ENCODE peak calls at places on chromosomes 6 and 20, in four cellular contexts. O is GM12878, B is HepG2, S is H1. J is an unnamed sample.

GRCh38 chr6:144809120-144809519 is 524.0 kb downstream of the UTRN start:
- DNase-seq in O (no peak), B (no peak), S (no peak), J (no peak)

GRCh38 chr6:119138906-119139541 is 60.6 kb upstream of the FAM184A start:
- DNase-seq in B (no peak), O (no peak), S (no peak), J (no peak)

GRCh38 chr6:39005774-39006173 is 42.8 kb upstream of the GLP1R start:
- DNase-seq in S (no peak), B (no peak), O (no peak), J (no peak)

GRCh38 chr20:6057139-6057538 is 3.3 kb upstream of the LRRN4 start:
- DNase-seq in B (no peak), O (no peak), S (no peak), J (no peak)

GRCh38 chr6:138795809-138796469 is at the start of gene ECT2L:
- DNase-seq in B (no peak), S (peak; percentile 46), O (no peak), J (peak; percentile 32)

GRCh38 chr20:58621906-58622548 is 29.1 kb upstream of the STX16 start:
- DNase-seq in S (no peak), B (no peak), O (no peak), J (no peak)

GRCh38 chr6:90355965-90356364 is 59.3 kb upstream of the BACH2 start:
- DNase-seq in B (no peak), O (no peak), S (no peak), J (no peak)

GRCh38 chr6:65199121-65199520 is 507.9 kb downstream of the EYS start:
- DNase-seq in S (no peak), O (no peak), B (no peak), J (no peak)

GRCh38 chr20:49032455-49032854 is 13.7 kb upstream of the CSE1L start:
- DNase-seq in B (no peak), O (no peak), S (no peak), J (no peak)

GRCh38 chr6:162638931-162639574 is 88.5 kb downstream of the PRKN start:
- DNase-seq in O (no peak), B (no peak), S (no peak), J (no peak)

GRCh38 chr20:9460518-9460917 is 53.9 kb upstream of the LAMP5 start:
- DNase-seq in S (no peak), B (no peak), O (no peak), J (no peak)
- TF ChIP-seq SUZ12 in S (no peak), B (no peak), O (no peak), J (no peak)

GRCh38 chr6:106318851-106319250 is 6.7 kb downstream of the ATG5 start:
- DNase-seq in S (no peak), O (no peak), B (no peak), J (no peak)

GRCh38 chr6:106316376-106316769 is 9.2 kb downstream of the ATG5 start:
- DNase-seq in B (no peak), S (no peak), O (no peak), J (no peak)

GRCh38 chr6:106309766-106310373 is 15.7 kb downstream of the ATG5 start:
- DNase-seq in B (peak; percentile 9), O (no peak), S (no peak), J (no peak)

GRCh38 chr6:106318061-106318460 is 7.5 kb downstream of the ATG5 start:
- DNase-seq in O (no peak), S (no peak), B (no peak), J (no peak)

DNA sequence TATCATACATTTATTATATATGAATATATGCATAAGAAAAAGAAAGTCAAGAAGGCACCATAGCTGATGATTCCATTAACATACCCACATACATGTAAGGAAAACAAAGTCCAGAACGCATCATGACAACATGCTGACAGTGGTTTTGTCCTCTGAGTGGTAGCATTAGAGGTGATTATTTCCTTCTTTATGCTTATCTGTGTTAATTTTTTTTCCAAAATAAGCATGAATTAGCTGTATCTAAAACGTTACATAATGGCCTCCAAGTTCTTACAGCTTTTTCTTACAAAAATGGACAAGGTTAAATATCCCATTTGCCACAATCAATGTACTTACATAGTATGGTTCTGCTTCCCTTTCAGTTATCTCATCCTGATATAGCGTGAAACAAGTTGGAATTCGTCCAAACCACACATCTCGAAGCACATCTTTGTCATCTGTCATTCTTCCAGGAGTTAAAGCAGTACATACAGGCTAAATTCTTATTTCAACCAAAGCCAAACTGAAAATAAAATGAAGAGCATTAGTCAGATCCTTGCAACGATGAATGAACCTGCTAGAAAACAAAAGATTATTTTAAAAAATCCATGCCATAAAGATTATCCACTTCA is 9.7 kb downstream of the ATG5 start:
- DNase-seq in B (no peak), S (no peak), O (no peak), J (no peak)
- TF ChIP-seq ZNF274 in B (no peak), S (no peak), O (no peak), J (no peak)

GRCh38 chr6:10368841-10369240 is 46.0 kb downstream of the TFAP2A start:
- DNase-seq in O (no peak), B (no peak), S (no peak), J (no peak)
- H3K4me1 ChIP-seq in O (no peaks in the 10 kb centered on the region), B (peaks cover under 1% of the 10 kb centered on the region), S (no peaks in the 10 kb centered on the region), J (no peaks in the 10 kb centered on the region)

GRCh38 chr6:105200133-105200730 is 20.4 kb upstream of the POPDC3 start:
- DNase-seq in B (no peak), O (no peak), S (no peak), J (no peak)

GRCh38 chr6:105204768-105205167 is 25.0 kb upstream of the POPDC3 start:
- DNase-seq in O (no peak), S (no peak), B (no peak), J (no peak)

GRCh38 chr6:105202486-105202885 is 22.7 kb upstream of the POPDC3 start:
- DNase-seq in S (no peak), O (no peak), B (no peak), J (no peak)

GRCh38 chr6:105207524-105208269 is 27.9 kb upstream of the POPDC3 start:
- DNase-seq in S (no peak), O (no peak), B (no peak), J (no peak)

GRCh38 chr6:105204331-105204730 is 24.5 kb upstream of the POPDC3 start:
- DNase-seq in B (no peak), S (no peak), O (no peak), J (no peak)
- TF ChIP-seq SUZ12 in B (no peak), S (no peak), O (no peak), J (no peak)